ENCODE peak calls at places on chromosomes 6 and 20, in ten cellular contexts. U is esophagus squamous epithelium; R is sciatic nerve; G is activated CD4-positive, alpha-beta T cell treated with anti-CD3 and anti-CD28 coated beads, Interleukin-2, amount 10 ng/mL, durations not matched to agents 7 days and 5 days; Y is fibroblast of gingiva; V is coronary artery; S is kidney; Z is stimulated activated CD4-positive, alpha-beta T cell treated with anti-CD3 and anti-CD28 coated beads, Interleukin-15, amount 100 ng/mL, for 24 hours; W is effector CD8-positive, alpha-beta T cell; J is NB4. L is an unnamed sample.

GRCh38 chr6:24440897-24441598 is 38.3 kb downstream of the MRS2 start:
- DNase-seq in Y (no peak), V (no peak), W (no peak), R (no peak), Z (no peak), J (no peak), U (no peak), S (no peak), G (no peak), L (no peak)

GRCh38 chr6:112851141-112851540 is 504.0 kb downstream of the RFPL4B start:
- DNase-seq in W (no peak), Y (no peak), Z (no peak), G (no peak), S (no peak), U (no peak), J (no peak), V (no peak), R (no peak), L (no peak)

GRCh38 chr6:20702366-20702765 is 168.1 kb downstream of the CDKAL1 start:
- DNase-seq in G (no peak), R (no peak), V (no peak), S (no peak), Y (no peak), J (no peak), Z (no peak), W (no peak), U (no peak), L (no peak)

GRCh38 chr6:105484238-105485161 is 81.6 kb upstream of the PREP start:
- DNase-seq in J (peak), W (no peak), U (no peak), G (no peak), R (no peak), Y (peak), V (no peak), Z (no peak), S (no peak), L (no peak)

GRCh38 chr20:20824924-20825584 is 112.6 kb upstream of the RALGAPA2 start:
- DNase-seq in G (peak), W (peak), Y (no peak), V (no peak), R (peak), J (peak), Z (peak), S (no peak), U (no peak), L (peak)

GRCh38 chr20:8986631-8987030 is 82.3 kb upstream of the PLCB4 start:
- DNase-seq in V (no peak), S (no peak), Z (no peak), G (no peak), U (no peak), Y (no peak), R (no peak), J (no peak), W (no peak), L (no peak)

GRCh38 chr6:30020629-30021028 is 40.4 kb upstream of the POLR1H start:
- DNase-seq in G (no peak), S (no peak), U (no peak), Z (no peak), J (no peak), Y (no peak), R (no peak), V (no peak), W (no peak), L (no peak)

GRCh38 chr6:53474010-53474409 is 70.9 kb downstream of the GCLC start:
- DNase-seq in U (no peak), Z (no peak), R (no peak), W (no peak), Y (no peak), V (no peak), G (no peak), S (no peak), J (no peak), L (no peak)

GRCh38 chr6:116371384-116372209 is 850 bp downstream of the DSE start:
- DNase-seq in U (peak), Z (peak), Y (peak), V (peak), G (no peak), W (no peak), S (peak), J (peak), R (peak), L (peak)

GRCh38 chr6:37783831-37784584 is 35.5 kb upstream of the ZFAND3 start:
- DNase-seq in U (no peak), V (no peak), Y (peak), S (peak), G (no peak), J (peak), R (no peak), Z (peak), W (no peak), L (no peak)

GRCh38 chr20:45523833-45524232 is 8.4 kb upstream of the SPINT3 start:
- DNase-seq in J (no peak), V (no peak), R (no peak), Z (no peak), G (no peak), S (no peak), W (no peak), Y (no peak), U (no peak), L (no peak)

GRCh38 chr6:2237001-2237400 is 8.4 kb downstream of the GMDS start:
- DNase-seq in R (no peak), G (no peak), V (no peak), S (no peak), W (no peak), Z (no peak), J (no peak), U (no peak), Y (peak), L (no peak)

GRCh38 chr20:24461848-24462247 is 7.6 kb upstream of the SYNDIG1 start:
- DNase-seq in S (no peak), G (no peak), R (no peak), V (no peak), U (no peak), Z (no peak), W (no peak), J (no peak), Y (no peak), L (no peak)

GRCh38 chr6:34587325-34587724 is 31.2 kb upstream of the SPDEF start:
- DNase-seq in V (no peak), W (no peak), Y (no peak), G (no peak), J (no peak), Z (no peak), U (no peak), R (no peak), S (no peak), L (no peak)

GRCh38 chr6:164045082-164045481 is 630.6 kb downstream of the QKI start:
- DNase-seq in Y (no peak), R (no peak), J (no peak), W (no peak), G (no peak), S (no peak), V (no peak), Z (no peak), U (no peak), L (no peak)

GRCh38 chr6:108644252-108644651 is 83.5 kb downstream of the FOXO3 start:
- DNase-seq in W (no peak), G (no peak), J (no peak), S (no peak), R (no peak), V (no peak), Z (no peak), U (no peak), Y (no peak), L (no peak)

GRCh38 chr6:151288711-151289398 is 49.1 kb downstream of the AKAP12 start:
- DNase-seq in V (no peak), Y (no peak), J (no peak), S (no peak), Z (peak), W (no peak), R (no peak), G (no peak), U (no peak), L (no peak)

GRCh38 chr6:118588626-118589025 is 40.5 kb downstream of the PLN start:
- DNase-seq in Z (no peak), Y (peak), V (no peak), J (no peak), S (no peak), R (no peak), G (no peak), W (no peak), U (no peak), L (no peak)

GRCh38 chr6:139338845-139339244 is 35.6 kb downstream of the CITED2 start:
- DNase-seq in V (no peak), S (no peak), W (no peak), R (no peak), U (no peak), J (peak), Y (peak), Z (no peak), G (no peak), L (no peak)

GRCh38 chr6:1346101-1346500 is 34.2 kb downstream of the FOXQ1 start:
- DNase-seq in R (no peak), Y (peak), S (no peak), J (no peak), Z (no peak), G (no peak), U (no peak), V (no peak), W (no peak), L (no peak)

GRCh38 chr20:22584922-22585785 is 782 bp upstream of the FOXA2 start:
- DNase-seq in S (no peak), R (no peak), U (no peak), J (no peak), Y (no peak), W (no peak), V (no peak), G (no peak), Z (no peak), L (no peak)

GRCh38 chr6:170172406-170172805 is 118.5 kb downstream of the DLL1 start:
- DNase-seq in J (no peak), Y (no peak), G (no peak), U (no peak), V (peak), S (peak), Z (no peak), R (no peak), W (no peak), L (no peak)

GRCh38 chr6:129493396-129493902 is 216.5 kb downstream of the ARHGAP18 start:
- DNase-seq in S (no peak), Z (no peak), G (no peak), V (no peak), W (no peak), J (no peak), U (no peak), R (no peak), Y (no peak), L (no peak)

GRCh38 chr20:54856202-54856601 is 380.8 kb downstream of the DOK5 start:
- DNase-seq in S (no peak), V (no peak), U (no peak), W (no peak), Z (no peak), Y (no peak), G (no peak), J (no peak), R (no peak), L (no peak)

GRCh38 chr20:38196592-38196991 is 31.5 kb upstream of the TGM2 start:
- DNase-seq in V (peak), S (peak), J (peak), W (no peak), R (peak), Y (peak), Z (no peak), G (no peak), U (no peak), L (peak)

GRCh38 chr6:46788791-46789190 is 4.4 kb upstream of the MEP1A start:
- DNase-seq in W (no peak), J (no peak), Y (no peak), Z (no peak), R (no peak), V (no peak), S (no peak), G (no peak), U (no peak), L (no peak)

GRCh38 chr6:34005845-34006644 is 139.8 kb downstream of the GRM4 start:
- DNase-seq in W (no peak), S (peak), V (no peak), U (no peak), R (no peak), G (no peak), Z (no peak), J (no peak), Y (no peak), L (no peak)

GRCh38 chr6:104788400-104788799 is 71.3 kb downstream of the HACE1 start:
- DNase-seq in R (no peak), W (no peak), Y (no peak), V (no peak), U (no peak), S (no peak), J (peak), G (no peak), Z (no peak), L (no peak)

GRCh38 chr6:18245642-18246041 is 18.7 kb downstream of the DEK start:
- DNase-seq in Y (no peak), J (no peak), Z (peak), W (no peak), S (no peak), R (no peak), V (no peak), G (no peak), U (no peak), L (no peak)

GRCh38 chr6:139588734-139589418 is 214.4 kb upstream of the CITED2 start:
- DNase-seq in W (no peak), V (no peak), R (no peak), J (no peak), G (no peak), S (no peak), Y (peak), Z (no peak), U (no peak), L (no peak)

GRCh38 chr20:41510224-41510623 is 108.0 kb downstream of the CHD6 start:
- DNase-seq in W (no peak), S (no peak), J (no peak), V (no peak), U (no peak), G (no peak), R (no peak), Y (no peak), Z (no peak), L (no peak)

GRCh38 chr20:63036266-63036665 is 29.5 kb upstream of the BHLHE23 start:
- DNase-seq in G (no peak), W (no peak), Y (no peak), Z (no peak), R (no peak), S (peak), U (no peak), V (no peak), J (no peak), L (no peak)

GRCh38 chr6:87714093-87714809 is 12.2 kb upstream of the AKIRIN2 start:
- DNase-seq in J (peak), R (no peak), S (no peak), U (no peak), Y (peak), G (no peak), V (no peak), Z (no peak), W (no peak), L (no peak)

GRCh38 chr20:4082406-4083102 is 67.2 kb upstream of the RNF24 start:
- DNase-seq in V (no peak), G (peak), U (no peak), Y (peak), J (peak), S (no peak), Z (peak), W (no peak), R (no peak), L (no peak)

GRCh38 chr20:343107-343506 is 3.8 kb upstream of the NRSN2 start:
- DNase-seq in V (no peak), R (no peak), Y (no peak), J (no peak), Z (no peak), U (no peak), S (no peak), W (no peak), G (no peak), L (no peak)

GRCh38 chr6:139329224-139329623 is 37.4 kb upstream of the TXLNB start:
- DNase-seq in S (no peak), J (no peak), R (no peak), Z (no peak), U (no peak), W (no peak), Y (no peak), V (no peak), G (no peak), L (no peak)

GRCh38 chr6:30500421-30501069 is 11.2 kb downstream of the HLA-E start:
- DNase-seq in Z (no peak), Y (peak), R (no peak), G (no peak), J (no peak), S (no peak), V (no peak), U (no peak), W (no peak), L (no peak)